ENCODE peak calls at places on chromosomes 3 and 15, in four cellular contexts. V is HCT116, Q is GM12878, Y is HepG2. T is an unnamed sample.
A peak's percentile ranks its signal among the peaks of the same experiment; 100 is the strongest.

GRCh38 chr3:194536883-194537637 is 50.3 kb upstream of the ATP13A3 start:
- DNase-seq in Q (no peak), V (no peak), Y (peak; percentile 70), T (peak; percentile 80)

GRCh38 chr3:133488785-133489367 is 84.6 kb upstream of the CDV3 start:
- DNase-seq in Q (no peak), Y (peak; percentile 44), V (no peak), T (peak; percentile 86)

GRCh38 chr3:133662256-133662773 is 574 bp upstream of the TOPBP1 start:
- DNase-seq in Q (no peak), V (no peak), Y (peak; percentile 71), T (peak; percentile 67)

GRCh38 chr15:87826119-87826730 is 430.3 kb downstream of the NTRK3 start:
- DNase-seq in V (no peak), Y (no peak), Q (no peak), T (no peak)

GRCh38 chr15:66573719-66574641 is 8.2 kb upstream of the LCTL start:
- DNase-seq in V (no peak), Q (no peak), Y (no peak), T (no peak)

GRCh38 chr15:38874464-38874863 is 309.9 kb upstream of the RASGRP1 start:
- DNase-seq in Q (no peak), Y (no peak), V (no peak), T (peak; percentile 94)

GRCh38 chr3:123749716-123750115 is 134.4 kb downstream of the MYLK start:
- DNase-seq in V (no peak), Y (peak; percentile 44), Q (no peak), T (no peak)

GRCh38 chr3:160941885-160942494 is 163.2 kb downstream of the B3GALNT1 start:
- DNase-seq in Q (peak; percentile 41), Y (peak; percentile 61), V (peak; percentile 58), T (peak; percentile 87)

DNA sequence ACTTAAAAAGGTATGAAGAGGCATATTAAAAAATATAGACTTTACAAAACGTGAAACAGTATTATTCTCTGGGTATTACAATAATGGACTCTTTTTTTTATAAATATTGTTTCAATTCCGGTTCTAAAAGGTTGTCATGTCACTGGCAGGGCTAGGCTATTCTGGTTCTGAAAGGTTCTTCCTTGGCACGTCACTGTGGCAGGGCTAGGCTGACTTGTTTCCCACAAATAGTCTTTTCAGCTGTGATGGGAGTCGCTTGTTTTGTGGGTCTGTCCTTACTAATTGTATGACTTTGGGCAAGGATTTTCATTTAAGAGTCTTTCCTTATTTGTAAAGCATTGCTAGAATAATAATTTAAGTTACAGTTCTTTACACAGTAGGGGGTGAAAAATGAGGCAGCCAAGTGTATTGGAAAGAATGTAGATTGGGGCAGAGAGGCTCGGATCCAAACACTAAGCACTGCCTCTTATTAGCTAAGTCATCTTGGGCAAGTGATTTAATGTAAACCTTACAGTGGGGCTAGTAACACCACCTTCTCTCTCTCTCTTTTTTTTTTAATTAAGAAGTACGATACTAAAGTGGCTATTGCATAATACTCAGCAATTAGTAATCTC is 12.4 kb upstream of the MELTF start:
- DNase-seq in V (no peak), Y (no peak), Q (no peak), T (no peak)
- TF ChIP-seq JUND in V (no peak), Y (no peak), Q (no peak), T (no peak)

GRCh38 chr3:10932596-10932995 is 60.0 kb upstream of the SLC6A1 start:
- DNase-seq in Q (no peak), V (no peak), Y (no peak), T (no peak)

GRCh38 chr3:10933021-10933420 is 59.5 kb upstream of the SLC6A1 start:
- DNase-seq in V (no peak), Y (no peak), Q (no peak), T (no peak)

GRCh38 chr3:10933470-10933957 is 59.0 kb upstream of the SLC6A1 start:
- DNase-seq in V (no peak), Y (no peak), Q (no peak), T (no peak)

GRCh38 chr3:10935028-10935427 is 57.5 kb upstream of the SLC6A1 start:
- DNase-seq in V (no peak), Y (no peak), Q (no peak), T (no peak)

DNA sequence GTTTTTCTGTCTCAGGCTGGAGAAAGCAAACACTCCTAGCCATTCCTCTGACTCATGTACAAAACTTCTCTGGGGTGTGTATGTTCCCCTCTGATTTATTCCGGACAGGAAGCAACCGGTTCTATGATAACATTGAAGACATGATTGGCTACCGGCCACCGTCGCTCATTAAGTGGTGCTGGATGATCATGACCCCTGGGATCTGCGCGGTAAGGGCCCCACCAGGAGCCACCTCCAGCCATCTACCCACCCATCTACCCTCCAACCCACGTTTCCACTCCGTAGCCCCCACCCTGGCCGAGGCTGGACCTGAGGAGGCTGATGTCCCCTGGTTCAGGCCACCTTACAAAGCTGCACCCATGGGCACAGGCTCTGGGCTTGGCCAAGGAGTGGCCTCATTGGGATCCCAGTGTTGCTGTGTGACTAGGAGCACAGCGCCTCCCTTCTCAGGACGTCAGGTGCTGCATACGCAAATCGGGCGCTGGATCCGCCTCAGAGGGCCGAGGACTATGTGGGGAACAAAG is 58.5 kb upstream of the SLC6A1 start:
- DNase-seq in Y (no peak), Q (no peak), V (no peak), T (no peak)
- TF ChIP-seq JUND in Y (no peak), Q (no peak), V (no peak), T (no peak)

DNA sequence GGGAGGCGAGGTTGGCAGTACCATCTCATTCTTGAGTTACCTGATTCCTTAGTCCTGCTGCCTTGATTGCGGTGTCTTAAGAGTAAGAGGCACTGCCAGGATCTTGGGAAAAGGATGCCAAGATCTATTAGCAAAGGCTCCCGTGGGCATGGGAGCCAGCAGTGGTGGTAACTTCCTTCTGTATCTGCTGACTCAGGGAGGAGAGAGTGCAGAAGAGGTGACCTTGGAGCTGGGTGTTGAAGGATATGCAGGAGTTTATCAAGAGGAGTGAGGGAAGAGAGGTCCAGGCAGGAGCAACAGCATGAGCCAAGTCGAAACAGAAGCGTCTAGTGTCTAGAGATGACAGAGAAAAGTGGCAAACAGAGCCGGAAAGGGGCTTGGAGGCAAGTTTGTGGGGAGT is 4.5 kb downstream of the MESP2 start:
- DNase-seq in Q (no peak), Y (no peak), V (no peak), T (no peak)
- TF ChIP-seq JUND in Q (no peak), Y (no peak), V (no peak), T (no peak)

DNA sequence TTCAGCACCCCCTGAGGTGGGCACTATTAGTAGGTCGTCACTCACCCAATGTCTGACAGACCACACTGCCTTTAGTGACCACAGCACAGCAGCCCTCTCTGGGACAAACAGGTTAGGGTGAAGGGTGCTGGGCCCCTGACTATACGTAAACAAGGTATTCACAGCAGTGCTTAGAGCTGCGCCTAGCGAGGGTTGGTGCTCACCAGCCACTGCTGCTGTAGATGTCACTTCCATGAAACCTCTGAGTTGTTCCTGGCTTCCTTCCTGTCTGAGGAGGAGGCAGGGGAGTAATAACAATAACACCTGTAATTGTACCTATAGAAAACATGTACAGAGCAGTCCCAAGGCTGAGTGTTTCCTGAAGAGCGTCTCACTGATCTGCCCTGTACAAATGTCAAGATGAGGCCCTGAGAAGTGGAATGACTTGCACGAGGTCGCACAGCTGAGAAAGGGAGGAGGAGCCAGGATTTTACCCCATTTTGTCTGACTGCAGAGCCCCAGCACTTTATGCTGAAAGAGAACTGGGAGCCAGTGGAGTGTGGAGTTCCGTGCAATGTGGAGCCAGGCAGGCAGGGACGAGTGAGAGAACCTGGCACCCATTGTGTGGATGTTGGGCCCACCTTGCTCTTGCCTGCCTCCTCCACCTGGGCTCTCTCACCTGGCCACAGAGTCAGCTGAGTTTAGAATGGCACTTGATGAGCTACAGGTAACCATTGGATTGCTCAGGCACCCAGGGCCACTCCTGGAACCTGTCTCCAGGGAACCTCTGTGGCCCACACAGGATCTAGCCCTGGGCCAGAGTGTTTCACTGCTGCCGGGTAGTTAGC is 93.8 kb downstream of the DNAJB8 start:
- DNase-seq in Q (no peak), Y (no peak), V (no peak), T (no peak)
- TF ChIP-seq JUND in Q (no peak), Y (no peak), V (no peak), T (no peak)

DNA sequence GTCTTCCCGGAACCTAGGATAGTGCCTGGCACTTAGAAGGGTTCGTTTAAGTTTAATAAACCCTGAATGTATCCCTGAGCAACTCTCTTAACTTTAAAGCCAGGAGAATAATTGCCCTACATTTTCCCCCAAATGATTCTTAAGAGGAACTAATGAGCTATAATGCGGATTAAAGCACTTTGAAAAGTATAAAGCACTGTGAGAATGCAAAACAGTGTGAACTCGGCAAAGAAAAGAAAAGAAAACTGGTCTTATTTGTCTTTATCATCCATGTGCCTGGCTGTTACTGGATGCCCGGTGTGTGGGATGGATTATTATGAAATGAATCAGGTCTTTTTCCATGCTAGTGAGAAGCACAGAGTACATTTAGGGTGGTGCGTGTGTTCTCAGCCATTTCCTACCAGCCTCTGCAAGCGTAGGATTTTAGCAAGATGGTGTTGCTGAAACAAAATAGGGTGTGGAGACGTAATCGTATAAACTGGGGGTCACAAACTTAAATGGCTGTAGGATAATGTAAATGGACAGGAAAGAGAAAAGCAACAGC is 977 bp downstream of the KBTBD12 start:
- DNase-seq in Y (no peak), Q (no peak), V (no peak), T (no peak)
- TF ChIP-seq JUND in Y (no peak), Q (no peak), V (no peak), T (no peak)

GRCh38 chr15:45914425-45914824 is 279.6 kb downstream of the SQOR start:
- DNase-seq in Y (no peak), V (no peak), Q (no peak), T (no peak)
- TF ChIP-seq JUND in Y (no peak), V (no peak), Q (no peak), T (no peak)

T was measured in T47D.